ENCODE peak calls at places on chromosomes 7 and 10, in five cellular contexts. One of them, this sample, is unnamed.

GRCh38 chr10:929965-930364 is 1.5 kb downstream of the LARP4B start:
- DNase-seq in uterus: no peak
- DNase-seq in transverse colon: no peak
- DNase-seq in gastrocnemius medialis: no peak
- DNase-seq in lower leg skin: no peak
- DNase-seq in this sample: peak

GRCh38 chr7:18352339-18353255 is 143.0 kb upstream of the HDAC9 start:
- DNase-seq in gastrocnemius medialis: peak
- DNase-seq in transverse colon: peak
- DNase-seq in uterus: peak
- DNase-seq in lower leg skin: peak
- DNase-seq in this sample: peak

GRCh38 chr7:140042386-140042670 is 20.4 kb downstream of the PARP12 start:
- DNase-seq in gastrocnemius medialis: no peak
- DNase-seq in lower leg skin: no peak
- DNase-seq in uterus: no peak
- DNase-seq in transverse colon: no peak
- DNase-seq in this sample: no peak

GRCh38 chr7:84178013-84178412 is 16.6 kb downstream of the SEMA3A start:
- DNase-seq in uterus: no peak
- DNase-seq in lower leg skin: no peak
- DNase-seq in transverse colon: no peak
- DNase-seq in gastrocnemius medialis: no peak
- DNase-seq in this sample: no peak

GRCh38 chr7:66060796-66061195 is 14.8 kb upstream of the ASL start:
- DNase-seq in transverse colon: no peak
- DNase-seq in uterus: no peak
- DNase-seq in lower leg skin: no peak
- DNase-seq in gastrocnemius medialis: no peak
- DNase-seq in this sample: no peak

GRCh38 chr7:40674316-40674715 is 539.5 kb downstream of the SUGCT start:
- DNase-seq in gastrocnemius medialis: no peak
- DNase-seq in lower leg skin: no peak
- DNase-seq in uterus: no peak
- DNase-seq in transverse colon: no peak
- DNase-seq in this sample: no peak

GRCh38 chr10:94123253-94123995 is 129.7 kb downstream of the PLCE1 start:
- DNase-seq in uterus: no peak
- DNase-seq in gastrocnemius medialis: no peak
- DNase-seq in transverse colon: no peak
- DNase-seq in lower leg skin: no peak
- DNase-seq in this sample: no peak

GRCh38 chr7:77441046-77441445 is 24.9 kb upstream of the GSAP start:
- DNase-seq in uterus: no peak
- DNase-seq in transverse colon: no peak
- DNase-seq in lower leg skin: no peak
- DNase-seq in gastrocnemius medialis: no peak
- DNase-seq in this sample: no peak

GRCh38 chr7:47979145-47979831 is at the start of gene HUS1:
- DNase-seq in uterus: peak
- DNase-seq in lower leg skin: peak
- DNase-seq in transverse colon: peak
- DNase-seq in gastrocnemius medialis: peak
- DNase-seq in this sample: peak
- TF ChIP-seq POLR2A in uterus: peak
- TF ChIP-seq POLR2A in lower leg skin: peak
- TF ChIP-seq POLR2A in transverse colon: peak
- TF ChIP-seq POLR2A in gastrocnemius medialis: peak
- TF ChIP-seq POLR2A in this sample: peak

DNA sequence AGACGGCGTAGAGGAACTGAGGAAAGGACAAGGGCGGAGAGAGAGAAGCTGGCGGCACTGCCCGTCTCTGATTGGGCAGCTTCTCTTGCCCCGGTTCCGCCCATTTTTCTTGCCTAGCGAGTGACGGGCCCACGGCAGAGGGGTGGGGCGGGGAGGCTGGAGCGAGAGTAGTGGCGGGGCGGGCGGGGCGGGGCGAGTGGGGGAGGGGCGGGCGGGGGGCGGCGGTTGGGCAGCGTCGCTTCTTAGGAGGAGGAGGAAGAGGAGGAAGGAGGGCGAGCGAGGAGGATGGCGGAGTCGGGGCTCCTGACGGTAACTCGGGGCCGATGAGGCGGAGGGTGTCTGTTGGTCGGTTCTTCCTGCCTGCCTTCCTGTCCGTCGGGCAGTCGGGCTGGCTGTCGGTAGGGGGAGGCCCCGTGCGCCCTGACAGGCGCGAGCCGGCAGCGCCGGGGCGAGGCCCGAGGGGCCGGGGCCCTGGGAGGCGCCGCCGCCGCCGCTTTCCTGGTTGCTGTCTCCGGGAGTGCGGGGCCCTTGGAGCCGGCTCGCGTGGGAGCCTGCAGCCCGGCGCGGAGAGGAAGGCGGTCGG is at the start of gene SHOC2:
- DNase-seq in gastrocnemius medialis: peak
- DNase-seq in transverse colon: peak
- DNase-seq in lower leg skin: no peak
- DNase-seq in uterus: peak
- DNase-seq in this sample: peak
- TF ChIP-seq POLR2A in gastrocnemius medialis: peak
- TF ChIP-seq POLR2A in transverse colon: peak
- TF ChIP-seq POLR2A in lower leg skin: no peak
- TF ChIP-seq POLR2A in uterus: peak
- TF ChIP-seq POLR2A in this sample: no peak

GRCh38 chr7:135858851-135859250 is 110.2 kb upstream of the FAM180A start:
- DNase-seq in transverse colon: no peak
- DNase-seq in gastrocnemius medialis: no peak
- DNase-seq in lower leg skin: no peak
- DNase-seq in uterus: no peak
- DNase-seq in this sample: no peak
- TF ChIP-seq POLR2A in transverse colon: no peak
- TF ChIP-seq POLR2A in gastrocnemius medialis: no peak
- TF ChIP-seq POLR2A in lower leg skin: no peak
- TF ChIP-seq POLR2A in uterus: no peak
- TF ChIP-seq POLR2A in this sample: no peak

GRCh38 chr10:33001908-33002492 is 44.0 kb upstream of the ITGB1 start:
- DNase-seq in uterus: no peak
- DNase-seq in lower leg skin: no peak
- DNase-seq in gastrocnemius medialis: no peak
- DNase-seq in transverse colon: no peak
- DNase-seq in this sample: no peak

GRCh38 chr10:33009244-33010131 is 51.5 kb upstream of the ITGB1 start:
- DNase-seq in lower leg skin: no peak
- DNase-seq in transverse colon: no peak
- DNase-seq in uterus: no peak
- DNase-seq in gastrocnemius medialis: no peak
- DNase-seq in this sample: no peak

GRCh38 chr10:33008499-33009243 is 50.6 kb upstream of the ITGB1 start:
- DNase-seq in transverse colon: peak
- DNase-seq in uterus: peak
- DNase-seq in lower leg skin: peak
- DNase-seq in gastrocnemius medialis: peak
- DNase-seq in this sample: peak

GRCh38 chr10:33006342-33006887 is 48.4 kb upstream of the ITGB1 start:
- DNase-seq in gastrocnemius medialis: no peak
- DNase-seq in transverse colon: no peak
- DNase-seq in uterus: no peak
- DNase-seq in lower leg skin: no peak
- DNase-seq in this sample: no peak

DNA sequence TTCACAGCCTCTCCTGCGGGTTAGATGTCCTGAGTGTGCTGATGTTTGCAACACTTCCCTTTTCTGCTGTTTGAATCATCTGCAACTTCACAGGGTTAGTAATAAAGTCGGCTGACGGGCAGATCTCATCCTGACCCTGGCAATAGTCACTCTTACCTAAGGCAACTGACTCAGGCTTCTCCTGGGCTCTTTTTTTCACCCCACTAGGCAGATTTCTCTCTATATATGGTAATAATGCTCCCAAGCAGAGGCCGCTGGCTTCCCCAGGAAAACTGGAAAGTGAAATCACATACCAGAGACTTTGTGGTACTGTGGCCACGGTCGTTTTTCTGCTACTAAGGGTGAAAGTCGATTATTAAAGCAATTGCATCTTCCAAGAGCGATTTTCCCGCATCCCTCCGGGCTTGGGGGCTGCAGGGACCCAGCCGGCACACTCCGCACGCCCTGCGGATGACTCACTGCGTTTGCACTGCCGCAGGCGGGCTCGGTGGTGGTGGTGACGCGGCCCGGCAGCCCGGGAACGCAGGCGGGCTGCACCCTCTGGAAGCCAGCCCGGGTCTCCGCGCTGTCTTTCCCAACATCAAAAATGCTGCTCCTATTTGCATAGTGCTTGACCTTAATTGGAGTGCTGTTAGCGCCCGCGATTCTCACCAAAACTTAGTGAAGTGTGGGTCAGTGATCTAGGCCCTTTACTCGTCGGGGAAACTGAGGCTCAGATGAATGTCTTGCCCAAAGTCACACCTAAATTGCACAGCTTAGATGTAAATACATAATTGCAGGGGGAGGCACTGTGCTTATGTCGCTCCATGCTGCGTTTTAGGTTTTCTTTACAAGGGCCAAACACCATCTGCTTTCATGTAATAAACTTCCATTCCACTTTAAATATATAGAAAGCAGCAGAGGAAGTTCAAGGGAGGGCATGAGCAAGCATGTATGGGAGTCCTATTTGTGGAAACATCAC is 47.6 kb upstream of the ITGB1 start:
- DNase-seq in gastrocnemius medialis: peak
- DNase-seq in lower leg skin: peak
- DNase-seq in uterus: peak
- DNase-seq in transverse colon: peak
- DNase-seq in this sample: peak
- TF ChIP-seq POLR2A in gastrocnemius medialis: peak
- TF ChIP-seq POLR2A in lower leg skin: no peak
- TF ChIP-seq POLR2A in uterus: peak
- TF ChIP-seq POLR2A in transverse colon: peak
- TF ChIP-seq POLR2A in this sample: no peak

This sample was measured in erythroblast.